ENCODE peak calls at places on chromosomes 11 and 22, in six cellular contexts. One of them, this sample, is unnamed.

GRCh38 chr11:9838961-9839360 is 175.1 kb downstream of the SWAP70 start:
- DNase-seq in fibroblast of lung: peak; percentile 47
- DNase-seq in fibroblast of villous mesenchyme: no peak
- DNase-seq in lower lobe of right lung: no peak
- DNase-seq in BJ: no peak
- DNase-seq in neural progenitor cell: no peak
- DNase-seq in this sample: no peak

GRCh38 chr22:43338766-43339345 is 4.3 kb downstream of the SCUBE1 start:
- DNase-seq in fibroblast of lung: no peak
- DNase-seq in fibroblast of villous mesenchyme: no peak
- DNase-seq in lower lobe of right lung: no peak
- DNase-seq in BJ: no peak
- DNase-seq in neural progenitor cell: peak; percentile 41
- DNase-seq in this sample: no peak

GRCh38 chr22:40116496-40117200 is 61.1 kb upstream of the TNRC6B start:
- DNase-seq in fibroblast of lung: no peak
- DNase-seq in fibroblast of villous mesenchyme: no peak
- DNase-seq in lower lobe of right lung: no peak
- DNase-seq in BJ: no peak
- DNase-seq in neural progenitor cell: no peak
- DNase-seq in this sample: no peak

GRCh38 chr11:10858505-10859360 is 880 bp upstream of the ZBED5 start:
- DNase-seq in fibroblast of lung: no peak
- DNase-seq in fibroblast of villous mesenchyme: no peak
- DNase-seq in lower lobe of right lung: peak; percentile 76
- DNase-seq in BJ: no peak
- DNase-seq in neural progenitor cell: peak; percentile 82
- DNase-seq in this sample: no peak

GRCh38 chr11:36596880-36597279 is 1.2 kb downstream of the RAG2 start:
- DNase-seq in fibroblast of lung: no peak
- DNase-seq in fibroblast of villous mesenchyme: no peak
- DNase-seq in lower lobe of right lung: no peak
- DNase-seq in BJ: no peak
- DNase-seq in neural progenitor cell: no peak
- DNase-seq in this sample: no peak

GRCh38 chr22:32202539-32203180 is 2.2 kb downstream of the RFPL2 start:
- DNase-seq in fibroblast of lung: peak; percentile 41
- DNase-seq in fibroblast of villous mesenchyme: peak; percentile 15
- DNase-seq in lower lobe of right lung: peak; percentile 76
- DNase-seq in BJ: no peak
- DNase-seq in neural progenitor cell: peak; percentile 76
- DNase-seq in this sample: no peak

GRCh38 chr22:19933328-19934241 is 8.0 kb upstream of the COMT start:
- DNase-seq in fibroblast of lung: no peak
- DNase-seq in fibroblast of villous mesenchyme: no peak
- DNase-seq in lower lobe of right lung: peak; percentile 36
- DNase-seq in BJ: no peak
- DNase-seq in neural progenitor cell: no peak
- DNase-seq in this sample: no peak

GRCh38 chr11:30317030-30317429 is 5.9 kb upstream of the ARL14EP start:
- DNase-seq in fibroblast of lung: no peak
- DNase-seq in fibroblast of villous mesenchyme: no peak
- DNase-seq in lower lobe of right lung: no peak
- DNase-seq in BJ: no peak
- DNase-seq in neural progenitor cell: no peak
- DNase-seq in this sample: no peak

GRCh38 chr11:13339196-13340153 is 61.9 kb downstream of the BMAL1 start:
- DNase-seq in fibroblast of lung: peak; percentile 98
- DNase-seq in fibroblast of villous mesenchyme: peak; percentile 92
- DNase-seq in lower lobe of right lung: no peak
- DNase-seq in BJ: peak; percentile 61
- DNase-seq in neural progenitor cell: no peak
- DNase-seq in this sample: peak; percentile 91

GRCh38 chr22:33300165-33300564 is 242.0 kb upstream of the SYN3 start:
- DNase-seq in fibroblast of lung: no peak
- DNase-seq in fibroblast of villous mesenchyme: no peak
- DNase-seq in lower lobe of right lung: no peak
- DNase-seq in BJ: no peak
- DNase-seq in neural progenitor cell: no peak
- DNase-seq in this sample: no peak

GRCh38 chr11:103806130-103806900 is 230.1 kb upstream of the DDI1 start:
- DNase-seq in fibroblast of lung: peak; percentile 91
- DNase-seq in fibroblast of villous mesenchyme: peak; percentile 88
- DNase-seq in lower lobe of right lung: no peak
- DNase-seq in BJ: peak; percentile 49
- DNase-seq in neural progenitor cell: no peak
- DNase-seq in this sample: peak; percentile 51

GRCh38 chr11:129146196-129146595 is 45.9 kb downstream of the ARHGAP32 start:
- DNase-seq in fibroblast of lung: peak; percentile 32
- DNase-seq in fibroblast of villous mesenchyme: peak; percentile 36
- DNase-seq in lower lobe of right lung: no peak
- DNase-seq in BJ: no peak
- DNase-seq in neural progenitor cell: no peak
- DNase-seq in this sample: no peak

GRCh38 chr11:35478411-35479139 is 46.8 kb downstream of the PAMR1 start:
- DNase-seq in fibroblast of lung: peak; percentile 15
- DNase-seq in fibroblast of villous mesenchyme: no peak
- DNase-seq in lower lobe of right lung: no peak
- DNase-seq in BJ: no peak
- DNase-seq in neural progenitor cell: no peak
- DNase-seq in this sample: no peak

GRCh38 chr22:32066820-32067219 is 23.8 kb downstream of the SLC5A1 start:
- DNase-seq in fibroblast of lung: no peak
- DNase-seq in fibroblast of villous mesenchyme: no peak
- DNase-seq in lower lobe of right lung: no peak
- DNase-seq in BJ: no peak
- DNase-seq in neural progenitor cell: no peak
- DNase-seq in this sample: no peak

GRCh38 chr11:113701491-113701890 is 4.6 kb downstream of the TMPRSS5 start:
- DNase-seq in fibroblast of lung: no peak
- DNase-seq in fibroblast of villous mesenchyme: no peak
- DNase-seq in lower lobe of right lung: no peak
- DNase-seq in BJ: no peak
- DNase-seq in neural progenitor cell: no peak
- DNase-seq in this sample: no peak

GRCh38 chr11:25981998-25982397 is 349.9 kb upstream of the ANO3 start:
- DNase-seq in fibroblast of lung: peak; percentile 55
- DNase-seq in fibroblast of villous mesenchyme: peak; percentile 76
- DNase-seq in lower lobe of right lung: no peak
- DNase-seq in BJ: peak; percentile 16
- DNase-seq in neural progenitor cell: peak; percentile 65
- DNase-seq in this sample: peak; percentile 32

GRCh38 chr11:79198898-79199250 is 242.0 kb downstream of the TENM4 start:
- DNase-seq in fibroblast of lung: peak; percentile 40
- DNase-seq in fibroblast of villous mesenchyme: no peak
- DNase-seq in lower lobe of right lung: no peak
- DNase-seq in BJ: no peak
- DNase-seq in neural progenitor cell: no peak
- DNase-seq in this sample: no peak

GRCh38 chr22:42154293-42154692 is 23.7 kb upstream of the CYP2D6 start:
- DNase-seq in fibroblast of lung: no peak
- DNase-seq in fibroblast of villous mesenchyme: no peak
- DNase-seq in lower lobe of right lung: no peak
- DNase-seq in BJ: no peak
- DNase-seq in neural progenitor cell: no peak
- DNase-seq in this sample: no peak

GRCh38 chr11:44518968-44519550 is 46.4 kb upstream of the CD82 start:
- DNase-seq in fibroblast of lung: no peak
- DNase-seq in fibroblast of villous mesenchyme: no peak
- DNase-seq in lower lobe of right lung: no peak
- DNase-seq in BJ: no peak
- DNase-seq in neural progenitor cell: no peak
- DNase-seq in this sample: no peak

GRCh38 chr22:49239264-49240015 is 588.2 kb downstream of the BRD1 start:
- DNase-seq in fibroblast of lung: no peak
- DNase-seq in fibroblast of villous mesenchyme: no peak
- DNase-seq in lower lobe of right lung: no peak
- DNase-seq in BJ: no peak
- DNase-seq in neural progenitor cell: no peak
- DNase-seq in this sample: no peak

GRCh38 chr11:129115652-129116585 is 76.2 kb downstream of the ARHGAP32 start:
- DNase-seq in fibroblast of lung: peak; percentile 79
- DNase-seq in fibroblast of villous mesenchyme: peak; percentile 93
- DNase-seq in lower lobe of right lung: no peak
- DNase-seq in BJ: no peak
- DNase-seq in neural progenitor cell: no peak
- DNase-seq in this sample: no peak

GRCh38 chr22:30891781-30892180 is 76.8 kb downstream of the MORC2 start:
- DNase-seq in fibroblast of lung: no peak
- DNase-seq in fibroblast of villous mesenchyme: no peak
- DNase-seq in lower lobe of right lung: no peak
- DNase-seq in BJ: no peak
- DNase-seq in neural progenitor cell: no peak
- DNase-seq in this sample: no peak

GRCh38 chr22:31945478-31945815 is 1.1 kb downstream of the YWHAH start:
- DNase-seq in fibroblast of lung: no peak
- DNase-seq in fibroblast of villous mesenchyme: no peak
- DNase-seq in lower lobe of right lung: no peak
- DNase-seq in BJ: no peak
- DNase-seq in neural progenitor cell: no peak
- DNase-seq in this sample: no peak

GRCh38 chr11:102592634-102593581 is 32.2 kb downstream of the MMP20 start:
- DNase-seq in fibroblast of lung: peak; percentile 26
- DNase-seq in fibroblast of villous mesenchyme: peak; percentile 27
- DNase-seq in lower lobe of right lung: no peak
- DNase-seq in BJ: no peak
- DNase-seq in neural progenitor cell: peak; percentile 58
- DNase-seq in this sample: no peak

GRCh38 chr11:11171854-11172253 is 181.2 kb downstream of the CSNK2A3 start:
- DNase-seq in fibroblast of lung: peak; percentile 7
- DNase-seq in fibroblast of villous mesenchyme: no peak
- DNase-seq in lower lobe of right lung: no peak
- DNase-seq in BJ: no peak
- DNase-seq in neural progenitor cell: no peak
- DNase-seq in this sample: no peak

GRCh38 chr11:95282337-95282751 is 51.3 kb upstream of the SESN3 start:
- DNase-seq in fibroblast of lung: no peak
- DNase-seq in fibroblast of villous mesenchyme: peak; percentile 43
- DNase-seq in lower lobe of right lung: no peak
- DNase-seq in BJ: no peak
- DNase-seq in neural progenitor cell: peak; percentile 44
- DNase-seq in this sample: no peak

GRCh38 chr11:95277868-95278267 is 46.9 kb upstream of the SESN3 start:
- DNase-seq in fibroblast of lung: no peak
- DNase-seq in fibroblast of villous mesenchyme: no peak
- DNase-seq in lower lobe of right lung: no peak
- DNase-seq in BJ: no peak
- DNase-seq in neural progenitor cell: no peak
- DNase-seq in this sample: no peak

GRCh38 chr11:95283146-95283545 is 52.1 kb upstream of the SESN3 start:
- DNase-seq in fibroblast of lung: no peak
- DNase-seq in fibroblast of villous mesenchyme: no peak
- DNase-seq in lower lobe of right lung: no peak
- DNase-seq in BJ: no peak
- DNase-seq in neural progenitor cell: no peak
- DNase-seq in this sample: no peak

GRCh38 chr11:95283653-95284052 is 52.7 kb upstream of the SESN3 start:
- DNase-seq in fibroblast of lung: peak; percentile 61
- DNase-seq in fibroblast of villous mesenchyme: peak; percentile 56
- DNase-seq in lower lobe of right lung: no peak
- DNase-seq in BJ: no peak
- DNase-seq in neural progenitor cell: no peak
- DNase-seq in this sample: no peak

GRCh38 chr11:95279921-95280861 is 49.2 kb upstream of the SESN3 start:
- DNase-seq in fibroblast of lung: peak; percentile 59
- DNase-seq in fibroblast of villous mesenchyme: no peak
- DNase-seq in lower lobe of right lung: no peak
- DNase-seq in BJ: no peak
- DNase-seq in neural progenitor cell: no peak
- DNase-seq in this sample: no peak
- H3K4me3 ChIP-seq in fibroblast of lung: no peak overlapping the region
- H3K4me3 ChIP-seq in fibroblast of villous mesenchyme: no peak overlapping the region
- H3K4me3 ChIP-seq in lower lobe of right lung: no peak overlapping the region
- H3K4me3 ChIP-seq in BJ: no peak overlapping the region
- H3K4me3 ChIP-seq in neural progenitor cell: no peak overlapping the region
- H3K4me3 ChIP-seq in this sample: no peak overlapping the region

DNA sequence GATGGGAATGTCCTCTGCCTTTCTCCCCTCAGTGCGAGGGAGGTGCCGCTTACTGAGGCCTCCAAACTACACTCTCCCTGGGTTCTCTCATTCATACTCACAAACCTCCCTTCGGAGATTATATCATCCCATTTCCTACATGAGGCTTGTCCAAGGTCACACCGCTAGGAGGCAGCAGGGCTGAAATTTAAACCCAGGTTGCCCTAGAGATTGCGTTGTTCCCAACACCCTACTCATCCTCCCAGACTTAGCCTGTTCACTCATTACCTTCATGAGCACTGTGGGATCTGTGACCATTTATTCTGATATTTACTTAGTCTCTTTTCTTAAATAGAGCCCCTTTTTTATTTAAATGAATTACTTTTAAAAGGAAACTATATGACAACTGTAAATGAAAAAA is 31.1 kb downstream of the SDHAF2 start:
- DNase-seq in fibroblast of lung: no peak
- DNase-seq in fibroblast of villous mesenchyme: no peak
- DNase-seq in lower lobe of right lung: no peak
- DNase-seq in BJ: no peak
- DNase-seq in neural progenitor cell: no peak
- DNase-seq in this sample: no peak
- TF ChIP-seq CTCF in fibroblast of lung: no peak
- TF ChIP-seq CTCF in fibroblast of villous mesenchyme: no peak
- TF ChIP-seq CTCF in lower lobe of right lung: no peak
- TF ChIP-seq CTCF in BJ: no peak
- TF ChIP-seq CTCF in neural progenitor cell: peak; percentile 15
- TF ChIP-seq CTCF in this sample: no peak

GRCh38 chr11:68463714-68464113 is 3.2 kb downstream of the PPP6R3 start:
- DNase-seq in fibroblast of lung: no peak
- DNase-seq in fibroblast of villous mesenchyme: no peak
- DNase-seq in lower lobe of right lung: no peak
- DNase-seq in BJ: no peak
- DNase-seq in neural progenitor cell: no peak
- DNase-seq in this sample: no peak
- H3K4me3 ChIP-seq in fibroblast of lung: no peak overlapping the region
- H3K4me3 ChIP-seq in fibroblast of villous mesenchyme: peak overlapping the region; percentile 2
- H3K4me3 ChIP-seq in lower lobe of right lung: no peak overlapping the region
- H3K4me3 ChIP-seq in BJ: no peak overlapping the region
- H3K4me3 ChIP-seq in neural progenitor cell: no peak overlapping the region
- H3K4me3 ChIP-seq in this sample: no peak overlapping the region

GRCh38 chr11:130907229-130907628 is 9.1 kb downstream of the SNX19 start:
- DNase-seq in fibroblast of lung: no peak
- DNase-seq in fibroblast of villous mesenchyme: no peak
- DNase-seq in lower lobe of right lung: no peak
- DNase-seq in BJ: no peak
- DNase-seq in neural progenitor cell: no peak
- DNase-seq in this sample: no peak

GRCh38 chr11:130902380-130902779 is 13.9 kb downstream of the SNX19 start:
- DNase-seq in fibroblast of lung: no peak
- DNase-seq in fibroblast of villous mesenchyme: no peak
- DNase-seq in lower lobe of right lung: no peak
- DNase-seq in BJ: no peak
- DNase-seq in neural progenitor cell: no peak
- DNase-seq in this sample: no peak

GRCh38 chr11:130906616-130907015 is 9.7 kb downstream of the SNX19 start:
- DNase-seq in fibroblast of lung: no peak
- DNase-seq in fibroblast of villous mesenchyme: no peak
- DNase-seq in lower lobe of right lung: no peak
- DNase-seq in BJ: no peak
- DNase-seq in neural progenitor cell: no peak
- DNase-seq in this sample: no peak

GRCh38 chr11:130905512-130905911 is 10.8 kb downstream of the SNX19 start:
- DNase-seq in fibroblast of lung: no peak
- DNase-seq in fibroblast of villous mesenchyme: no peak
- DNase-seq in lower lobe of right lung: no peak
- DNase-seq in BJ: no peak
- DNase-seq in neural progenitor cell: no peak
- DNase-seq in this sample: no peak

GRCh38 chr11:130904380-130904779 is 11.9 kb downstream of the SNX19 start:
- DNase-seq in fibroblast of lung: peak; percentile 29
- DNase-seq in fibroblast of villous mesenchyme: peak; percentile 29
- DNase-seq in lower lobe of right lung: no peak
- DNase-seq in BJ: no peak
- DNase-seq in neural progenitor cell: peak; percentile 16
- DNase-seq in this sample: no peak
- TF ChIP-seq CTCF in fibroblast of lung: peak; percentile 3
- TF ChIP-seq CTCF in fibroblast of villous mesenchyme: peak; percentile 45
- TF ChIP-seq CTCF in lower lobe of right lung: no peak
- TF ChIP-seq CTCF in BJ: peak; percentile 39
- TF ChIP-seq CTCF in neural progenitor cell: peak; percentile 53
- TF ChIP-seq CTCF in this sample: peak; percentile 26

This sample was measured in AG09309.